ENCODE peak calls at places on chromosomes 16 and 17, in six cellular contexts. U, B, F, W, O and X are unnamed samples.

GRCh38 chr16:27642753-27643152 is 92.8 kb downstream of the KATNIP start:
- DNase-seq in U (peak; percentile 24), B (no peak), F (no peak), W (no peak), O (peak; percentile 20), X (no peak)

GRCh38 chr17:74123350-74123749 is 80.1 kb upstream of the RPL38 start:
- DNase-seq in U (no peak), B (no peak), F (no peak), W (no peak), O (peak; percentile 32), X (no peak)

GRCh38 chr17:48997827-48998556 is 807 bp downstream of the IGF2BP1 start:
- DNase-seq in U (peak; percentile 44), B (no peak), F (no peak), W (no peak), O (peak; percentile 35), X (no peak)

GRCh38 chr16:82924075-82924854 is 297.5 kb downstream of the CDH13 start:
- DNase-seq in U (no peak), B (no peak), F (no peak), W (no peak), O (peak; percentile 7), X (no peak)

GRCh38 chr17:75777243-75777922 is 7.2 kb upstream of the UNK start:
- DNase-seq in U (peak; percentile 41), B (no peak), F (no peak), W (no peak), O (no peak), X (no peak)

GRCh38 chr17:1347681-1348318 is 52.2 kb downstream of the YWHAE start:
- DNase-seq in U (peak; percentile 23), B (no peak), F (no peak), W (no peak), O (no peak), X (no peak)

GRCh38 chr16:53773150-53773846 is 69.3 kb downstream of the FTO start:
- DNase-seq in U (peak; percentile 88), B (no peak), F (no peak), W (peak; percentile 72), O (peak; percentile 81), X (no peak)

GRCh38 chr16:72990003-72990521 is 57.9 kb downstream of the ZFHX3 start:
- DNase-seq in U (peak; percentile 84), B (no peak), F (peak; percentile 51), W (peak; percentile 92), O (peak; percentile 80), X (peak; percentile 41)

GRCh38 chr17:40720904-40721303 is 17.4 kb upstream of the KRT24 start:
- DNase-seq in U (no peak), B (no peak), F (no peak), W (no peak), O (no peak), X (no peak)

GRCh38 chr16:57938936-57939871 is 31.7 kb downstream of the CNGB1 start:
- DNase-seq in U (peak; percentile 11), B (no peak), F (no peak), W (peak; percentile 80), O (peak; percentile 82), X (no peak)

GRCh38 chr17:61427567-61427966 is 24.7 kb upstream of the TBX4 start:
- DNase-seq in U (no peak), B (no peak), F (no peak), W (no peak), O (no peak), X (no peak)

GRCh38 chr16:78249056-78249455 is 149.6 kb downstream of the WWOX start:
- DNase-seq in U (no peak), B (no peak), F (no peak), W (no peak), O (no peak), X (no peak)

GRCh38 chr17:60230358-60230757 is 80.6 kb downstream of the CA4 start:
- DNase-seq in U (no peak), B (no peak), F (no peak), W (peak; percentile 39), O (no peak), X (no peak)

GRCh38 chr16:23368469-23368868 is 66.4 kb downstream of the SCNN1B start:
- DNase-seq in U (no peak), B (no peak), F (no peak), W (peak; percentile 13), O (peak; percentile 7), X (no peak)

GRCh38 chr17:31424944-31425582 is 33.6 kb downstream of the RAB11FIP4 start:
- DNase-seq in U (no peak), B (no peak), F (no peak), W (no peak), O (peak; percentile 41), X (no peak)

GRCh38 chr16:53091508-53092211 is 36.9 kb downstream of the CHD9 start:
- DNase-seq in U (peak; percentile 71), B (peak; percentile 3), F (no peak), W (peak; percentile 86), O (peak; percentile 95), X (peak; percentile 19)

GRCh38 chr17:57424777-57425188 is 168.5 kb downstream of the MSI2 start:
- DNase-seq in U (no peak), B (no peak), F (no peak), W (peak; percentile 56), O (peak; percentile 35), X (peak; percentile 79)

GRCh38 chr16:2895813-2896212 is 12.8 kb downstream of the FLYWCH2 start:
- DNase-seq in U (no peak), B (no peak), F (no peak), W (peak; percentile 69), O (peak; percentile 46), X (no peak)

GRCh38 chr17:63826468-63827001 is 696 bp upstream of the PSMC5 start:
- DNase-seq in U (peak; percentile 10), B (no peak), F (no peak), W (peak; percentile 35), O (peak; percentile 27), X (peak; percentile 21)

GRCh38 chr16:27285676-27286196 is 17.2 kb upstream of the NSMCE1 start:
- DNase-seq in U (no peak), B (no peak), F (no peak), W (no peak), O (no peak), X (no peak)

GRCh38 chr16:86509759-86510464 is 415 bp upstream of the FOXF1 start:
- DNase-seq in U (no peak), B (no peak), F (peak; percentile 47), W (peak; percentile 91), O (peak; percentile 93), X (peak; percentile 71)

GRCh38 chr17:66272699-66273390 is 29.6 kb upstream of the PRKCA start:
- DNase-seq in U (peak; percentile 38), B (no peak), F (peak; percentile 42), W (peak; percentile 93), O (peak; percentile 96), X (peak; percentile 47)

GRCh38 chr17:78412403-78412802 is 34.0 kb downstream of the PGS1 start:
- DNase-seq in U (peak; percentile 82), B (no peak), F (no peak), W (no peak), O (peak; percentile 22), X (no peak)